ENCODE peak calls at places on chromosome 1, in six cellular contexts. W, C, A, M, K and Y are unnamed samples.

GRCh38 chr1:25519624-25520023 is 23.8 kb upstream of the LDLRAP1 start:
- DNase-seq in W (no peak), A (no peak), K (no peak), C (no peak), M (peak), Y (no peak)

GRCh38 chr1:162823231-162823630 is 32.7 kb downstream of the HSD17B7 start:
- DNase-seq in W (no peak), M (no peak), C (no peak), K (no peak), A (no peak), Y (no peak)

GRCh38 chr1:29256979-29257804 is 20.9 kb downstream of the PTPRU start:
- DNase-seq in W (no peak), M (no peak), C (no peak), A (no peak), K (peak), Y (no peak)

GRCh38 chr1:43621386-43621785 is 28.6 kb upstream of the KDM4A start:
- DNase-seq in A (no peak), C (no peak), K (no peak), W (no peak), M (no peak), Y (no peak)

GRCh38 chr1:25833158-25833557 is 13.4 kb downstream of the MTFR1L start:
- DNase-seq in C (no peak), M (no peak), K (no peak), W (no peak), A (no peak), Y (no peak)

GRCh38 chr1:43982241-43982640 is 3.2 kb downstream of the B4GALT2 start:
- DNase-seq in W (no peak), C (no peak), A (no peak), M (no peak), K (no peak), Y (no peak)

GRCh38 chr1:113073457-113073950 is 506 bp downstream of the LRIG2 start:
- DNase-seq in A (peak), K (peak), C (peak), M (no peak), W (no peak), Y (no peak)

GRCh38 chr1:7390604-7391000 is 380.5 kb upstream of the VAMP3 start:
- DNase-seq in W (no peak), C (peak), K (no peak), M (no peak), A (no peak), Y (no peak)

GRCh38 chr1:224753491-224753890 is 137.4 kb downstream of the CNIH3 start:
- DNase-seq in K (no peak), C (peak), M (no peak), W (no peak), A (no peak), Y (no peak)

GRCh38 chr1:54167422-54168139 is 14.8 kb upstream of the CDCP2 start:
- DNase-seq in K (no peak), A (no peak), W (no peak), M (no peak), C (no peak), Y (no peak)

GRCh38 chr1:215672482-215672881 is 105.4 kb downstream of the KCTD3 start:
- DNase-seq in M (no peak), W (no peak), K (no peak), A (no peak), C (no peak), Y (no peak)

GRCh38 chr1:172143384-172144025 is 277.0 kb upstream of the C1orf105 start:
- DNase-seq in A (no peak), C (no peak), K (no peak), M (peak), W (no peak), Y (no peak)

GRCh38 chr1:97524211-97524610 is 396.6 kb downstream of the DPYD start:
- DNase-seq in A (no peak), K (no peak), C (no peak), M (no peak), W (no peak), Y (no peak)

GRCh38 chr1:67342002-67342890 is 34.6 kb downstream of the IL12RB2 start:
- DNase-seq in A (no peak), M (no peak), W (peak), K (peak), C (no peak), Y (no peak)

GRCh38 chr1:58082596-58082995 is 463.9 kb downstream of the OMA1 start:
- DNase-seq in K (peak), A (no peak), W (no peak), M (no peak), C (no peak), Y (no peak)

GRCh38 chr1:203175237-203176181 is at the start of gene MYBPH:
- DNase-seq in M (no peak), C (no peak), K (no peak), A (no peak), W (no peak), Y (no peak)

GRCh38 chr1:218591966-218592365 is 246.8 kb downstream of the TGFB2 start:
- DNase-seq in W (no peak), K (no peak), C (no peak), A (no peak), M (no peak), Y (no peak)

GRCh38 chr1:190478193-190479007 is 736 bp upstream of the BRINP3 start:
- DNase-seq in M (no peak), K (peak), W (no peak), C (no peak), A (peak), Y (no peak)

GRCh38 chr1:3290915-3291314 is 163.6 kb upstream of the ARHGEF16 start:
- DNase-seq in W (no peak), C (no peak), A (peak), M (no peak), K (no peak), Y (no peak)

GRCh38 chr1:99217599-99217998 is 46.7 kb upstream of the PLPPR4 start:
- DNase-seq in A (no peak), W (no peak), K (no peak), C (no peak), M (no peak), Y (no peak)

GRCh38 chr1:3069491-3070303 is 694 bp downstream of the PRDM16 start:
- DNase-seq in W (no peak), C (peak), K (peak), A (peak), M (peak), Y (no peak)

GRCh38 chr1:205935869-205936268 is 7.4 kb downstream of the SLC26A9 start:
- DNase-seq in A (no peak), M (no peak), W (no peak), C (peak), K (no peak), Y (no peak)

GRCh38 chr1:67041836-67042503 is 12.0 kb downstream of the SLC35D1 start:
- DNase-seq in A (no peak), M (no peak), C (no peak), K (no peak), W (no peak), Y (no peak)

GRCh38 chr1:9890224-9890731 is 19.8 kb downstream of the CTNNBIP1 start:
- DNase-seq in M (peak), A (no peak), K (peak), C (no peak), W (no peak), Y (no peak)

DNA sequence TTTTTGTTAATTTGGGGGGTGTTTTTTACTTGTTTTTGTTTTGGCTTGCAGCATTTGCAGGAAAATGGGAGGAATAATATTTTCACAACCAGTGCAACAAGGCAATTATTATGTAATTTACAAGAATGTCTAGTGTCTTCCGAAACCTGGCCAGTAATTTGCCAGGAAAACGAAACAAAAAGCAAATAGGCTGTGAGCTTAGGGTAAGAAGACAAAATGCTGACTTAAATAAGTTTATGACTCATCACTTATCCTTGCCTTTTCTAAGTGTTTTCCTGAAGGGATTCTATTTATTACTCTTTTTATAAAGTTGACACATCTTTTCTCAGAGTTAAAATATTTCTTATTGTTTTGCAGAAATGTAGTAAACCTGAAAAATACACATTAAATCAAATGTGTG is 49.8 kb downstream of the KCNT2 start:
- DNase-seq in K (no peak), A (peak), M (peak), C (no peak), W (no peak), Y (peak)
- H3K4me3 ChIP-seq in K (no peak), A (no peak), M (peak), C (peak), W (no peak), Y (no peak)

GRCh38 chr1:115330480-115331013 is 7.5 kb downstream of the NGF start:
- DNase-seq in M (peak), A (no peak), K (no peak), C (peak), W (no peak), Y (peak)
- H3K4me3 ChIP-seq in M (no peak), A (no peak), K (no peak), C (no peak), W (no peak), Y (no peak)

GRCh38 chr1:181092883-181093282 is 4.4 kb downstream of the IER5 start:
- DNase-seq in A (peak), W (no peak), M (no peak), C (no peak), K (no peak), Y (no peak)
- H3K4me3 ChIP-seq in A (no peak), W (no peak), M (peak), C (no peak), K (no peak), Y (no peak)

GRCh38 chr1:234316486-234316885 is 56.8 kb upstream of the COA6 start:
- DNase-seq in K (no peak), C (no peak), A (no peak), M (no peak), W (no peak), Y (no peak)
- H3K4me3 ChIP-seq in K (no peak), C (no peak), A (no peak), M (no peak), W (no peak), Y (no peak)